ENCODE peak calls at places on chromosomes 3 and 15, in seven cellular contexts. M is memory B cell, J is occipital lobe, O is NCI-H187, T is hepatocyte, W is A172, L is T-helper 17 cell. Q is an unnamed sample.

GRCh38 chr3:112017081-112017480 is 17.5 kb upstream of the TMPRSS7 start:
- DNase-seq in M (no peak), J (no peak), O (no peak), T (no peak), W (no peak), L (no peak), Q (no peak)

GRCh38 chr15:77027111-77027696 is 32.3 kb downstream of the PSTPIP1 start:
- DNase-seq in M (no peak), J (no peak), O (no peak), T (no peak), W (no peak), L (no peak), Q (peak)

GRCh38 chr3:189724366-189724765 is 93.2 kb downstream of the TP63 start:
- DNase-seq in M (no peak), J (no peak), O (no peak), T (no peak), W (no peak), L (no peak), Q (no peak)

GRCh38 chr15:32152574-32152973 is 122.3 kb downstream of the CHRNA7 start:
- DNase-seq in M (no peak), J (no peak), O (no peak), T (no peak), W (no peak), L (no peak), Q (no peak)

GRCh38 chr3:195929452-195929851 is 21.1 kb upstream of the TNK2 start:
- DNase-seq in M (no peak), J (no peak), O (no peak), T (no peak), W (no peak), L (no peak), Q (no peak)

GRCh38 chr15:38680780-38681179 is 116.2 kb upstream of the RASGRP1 start:
- DNase-seq in M (no peak), J (no peak), O (no peak), T (no peak), W (no peak), L (no peak), Q (no peak)

GRCh38 chr15:86316216-86316615 is 236.5 kb downstream of the AGBL1 start:
- DNase-seq in M (no peak), J (no peak), O (no peak), T (no peak), W (no peak), L (no peak), Q (no peak)

GRCh38 chr3:24128195-24129005 is 183.3 kb downstream of the NR1D2 start:
- DNase-seq in M (no peak), J (no peak), O (no peak), T (no peak), W (no peak), L (no peak), Q (no peak)

GRCh38 chr3:31533169-31533870 is 595 bp downstream of the STT3B start:
- DNase-seq in M (peak), J (peak), O (peak), T (peak), W (no peak), L (peak), Q (no peak)

GRCh38 chr3:57169872-57170623 is 4.9 kb upstream of the IL17RD start:
- DNase-seq in M (peak), J (peak), O (peak), T (peak), W (peak), L (peak), Q (peak)

GRCh38 chr15:66496951-66497501 is 536 bp downstream of the SNAPC5 start:
- DNase-seq in M (no peak), J (no peak), O (no peak), T (no peak), W (no peak), L (no peak), Q (no peak)

GRCh38 chr3:190424478-190425439 is 24.9 kb downstream of the TMEM207 start:
- DNase-seq in M (peak), J (no peak), O (no peak), T (peak), W (peak), L (no peak), Q (no peak)

GRCh38 chr3:189404797-189405484 is 226.2 kb upstream of the TP63 start:
- DNase-seq in M (no peak), J (no peak), O (no peak), T (no peak), W (no peak), L (no peak), Q (no peak)

GRCh38 chr15:95459288-95459687 is 871.2 kb upstream of the NR2F2 start:
- DNase-seq in M (no peak), J (no peak), O (no peak), T (no peak), W (peak), L (no peak), Q (no peak)

GRCh38 chr3:30768703-30769550 is 125.5 kb downstream of the GADL1 start:
- DNase-seq in M (peak), J (peak), O (no peak), T (peak), W (peak), L (peak), Q (peak)

GRCh38 chr3:3097958-3098357 is 12.2 kb downstream of the IL5RA start:
- DNase-seq in M (no peak), J (no peak), O (no peak), T (no peak), W (no peak), L (no peak), Q (no peak)

GRCh38 chr3:17301271-17301670 is 416.5 kb downstream of the PLCL2 start:
- DNase-seq in M (no peak), J (no peak), O (no peak), T (no peak), W (no peak), L (no peak), Q (no peak)

GRCh38 chr3:168239287-168239686 is 143.6 kb upstream of the GOLIM4 start:
- DNase-seq in M (no peak), J (no peak), O (no peak), T (no peak), W (no peak), L (no peak), Q (no peak)

GRCh38 chr3:50674349-50675178 is at the start of gene DOCK3:
- DNase-seq in M (peak), J (peak), O (peak), T (peak), W (no peak), L (peak), Q (peak)

GRCh38 chr3:42204867-42205599 is 61.0 kb downstream of the CCK start:
- DNase-seq in M (no peak), J (no peak), O (no peak), T (no peak), W (no peak), L (no peak), Q (no peak)

GRCh38 chr3:57939776-57940175 is 68.4 kb upstream of the FLNB start:
- DNase-seq in M (no peak), J (no peak), O (no peak), T (no peak), W (no peak), L (no peak), Q (no peak)

GRCh38 chr3:4994144-4994730 is 15.0 kb downstream of the BHLHE40 start:
- DNase-seq in M (no peak), J (no peak), O (no peak), T (no peak), W (peak), L (no peak), Q (no peak)

GRCh38 chr3:195062866-195063540 is 208.0 kb downstream of the XXYLT1 start:
- DNase-seq in M (no peak), J (no peak), O (no peak), T (no peak), W (no peak), L (no peak), Q (no peak)

GRCh38 chr15:56608140-56608778 is 125.0 kb downstream of the ZNF280D start:
- DNase-seq in M (no peak), J (no peak), O (no peak), T (no peak), W (no peak), L (no peak), Q (no peak)

GRCh38 chr15:68389936-68390790 is 41.8 kb downstream of the ITGA11 start:
- DNase-seq in M (no peak), J (no peak), O (no peak), T (no peak), W (peak), L (no peak), Q (peak)

GRCh38 chr3:12562451-12562850 is 5.6 kb downstream of the MKRN2 start:
- DNase-seq in M (no peak), J (no peak), O (no peak), T (no peak), W (no peak), L (no peak), Q (no peak)

GRCh38 chr3:157921767-157922166 is 184.5 kb downstream of the SHOX2 start:
- DNase-seq in M (no peak), J (no peak), O (no peak), T (no peak), W (no peak), L (no peak), Q (no peak)

GRCh38 chr3:32140943-32141342 is 34.5 kb downstream of the GPD1L start:
- DNase-seq in M (no peak), J (no peak), O (no peak), T (no peak), W (no peak), L (no peak), Q (no peak)

GRCh38 chr3:65951836-65952505 is 86.7 kb downstream of the MAGI1 start:
- DNase-seq in M (no peak), J (no peak), O (no peak), T (no peak), W (no peak), L (no peak), Q (no peak)

GRCh38 chr15:52071570-52071969 is 41.0 kb downstream of the BCL2L10 start:
- DNase-seq in M (no peak), J (peak), O (no peak), T (peak), W (no peak), L (no peak), Q (no peak)

GRCh38 chr15:26866298-26867198 is at the start of gene GABRA5:
- DNase-seq in M (no peak), J (peak), O (peak), T (peak), W (no peak), L (no peak), Q (no peak)

GRCh38 chr15:62854420-62855084 is 188.0 kb upstream of the TPM1 start:
- DNase-seq in M (no peak), J (no peak), O (no peak), T (no peak), W (no peak), L (no peak), Q (no peak)

GRCh38 chr15:96544162-96544756 is 213.8 kb downstream of the NR2F2 start:
- DNase-seq in M (no peak), J (no peak), O (no peak), T (no peak), W (no peak), L (no peak), Q (no peak)

GRCh38 chr3:48543271-48543866 is 13.2 kb downstream of the PFKFB4 start:
- DNase-seq in M (no peak), J (no peak), O (no peak), T (peak), W (no peak), L (no peak), Q (no peak)

GRCh38 chr3:169498336-169498735 is 165.2 kb downstream of the MECOM start:
- DNase-seq in M (no peak), J (no peak), O (no peak), T (no peak), W (no peak), L (no peak), Q (no peak)